ENCODE peak calls at places on chromosome 5, in nine cellular contexts. Z is body of pancreas, Y is foreskin keratinocyte, I is heart left ventricle, O is kidney, M is Peyer's patch, P is lung, D is spleen, V is IMR-90. C is an unnamed sample. For H3K4me1, the result is how much of the 10 kb centered on the place peaks cover.

GRCh38 chr5:154486427-154486866 is 8.4 kb upstream of the HAND1 start:
- DNase-seq in Z (no peak), Y (no peak), I (no peak), O (no peak), M (no peak), P (no peak), D (peak), V (no peak), C (no peak)

GRCh38 chr5:122183098-122183794 is 53.9 kb downstream of the ZNF474 start:
- DNase-seq in Z (peak), Y (peak), I (peak), O (peak), M (no peak), P (peak), D (no peak), V (peak), C (no peak)

GRCh38 chr5:164475339-164475977 is 970.0 kb downstream of the MAT2B start:
- DNase-seq in Z (no peak), Y (no peak), I (no peak), O (no peak), M (no peak), P (no peak), D (no peak), V (peak), C (peak)

GRCh38 chr5:12023614-12024241 is 119.5 kb upstream of the CTNND2 start:
- DNase-seq in Z (peak), Y (no peak), I (no peak), O (no peak), M (no peak), P (no peak), D (no peak), V (peak), C (no peak)

GRCh38 chr5:102815560-102816324 is 60.6 kb downstream of the PAM start:
- DNase-seq in Z (no peak), Y (no peak), I (no peak), O (no peak), M (no peak), P (no peak), D (no peak), V (no peak), C (no peak)

GRCh38 chr5:9408964-9409363 is 136.9 kb downstream of the SEMA5A start:
- DNase-seq in Z (peak), Y (no peak), I (no peak), O (no peak), M (no peak), P (no peak), D (no peak), V (no peak), C (no peak)

GRCh38 chr5:6328173-6328572 is 50.2 kb downstream of the MED10 start:
- DNase-seq in Z (peak), Y (peak), I (no peak), O (no peak), M (no peak), P (no peak), D (no peak), V (peak), C (peak)

GRCh38 chr5:87430863-87431262 is 18.1 kb upstream of the CCNH start:
- DNase-seq in Z (no peak), Y (peak), I (no peak), O (no peak), M (no peak), P (no peak), D (no peak), V (no peak), C (no peak)

GRCh38 chr5:149153751-149154610 is 12.7 kb downstream of the ABLIM3 start:
- DNase-seq in Z (peak), Y (no peak), I (peak), O (no peak), M (no peak), P (peak), D (no peak), V (peak), C (no peak)

DNA sequence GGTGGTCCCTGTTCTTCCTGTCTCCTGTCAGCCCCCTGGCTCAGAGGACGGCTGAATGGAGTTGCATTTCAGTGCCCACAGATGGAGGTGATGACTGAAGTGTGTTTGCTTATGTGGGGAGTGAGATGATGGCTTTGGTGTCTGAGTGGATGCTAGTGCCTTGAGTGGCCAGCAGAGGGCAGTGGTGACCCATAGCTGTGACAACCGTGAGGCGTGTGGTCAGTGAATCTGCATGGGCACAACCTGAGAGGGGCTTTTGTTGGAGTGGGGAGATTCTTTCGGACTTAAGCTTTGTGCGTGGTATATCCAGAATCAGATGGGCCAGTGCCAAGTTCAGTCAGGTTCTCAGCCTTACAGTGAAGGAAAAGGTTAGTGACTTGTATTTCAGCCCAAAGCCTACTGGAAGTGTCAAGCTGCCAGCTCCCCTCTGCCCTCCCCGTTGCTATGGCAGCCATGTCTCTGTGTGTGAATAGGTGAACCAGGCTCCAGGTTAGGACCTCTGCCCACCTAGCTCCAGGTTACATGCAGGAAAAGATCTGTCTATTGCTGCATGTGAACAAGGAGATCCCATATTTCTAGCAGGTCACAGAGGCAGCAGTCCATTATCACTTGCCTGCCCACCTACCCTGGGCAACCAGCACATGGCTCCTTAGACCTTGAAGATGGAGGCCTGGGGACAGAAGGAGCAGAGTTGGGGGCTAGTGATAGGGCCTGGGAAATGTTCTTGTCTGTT is 14.7 kb upstream of the CXXC5 start:
- DNase-seq in Z (peak), Y (no peak), I (peak), O (peak), M (peak), P (no peak), D (peak), V (peak), C (peak)
- H3K27ac ChIP-seq in Z (no peak), Y (no peak), I (no peak), O (peak), M (peak), P (no peak), D (peak), V (no peak), C (no peak)

DNA sequence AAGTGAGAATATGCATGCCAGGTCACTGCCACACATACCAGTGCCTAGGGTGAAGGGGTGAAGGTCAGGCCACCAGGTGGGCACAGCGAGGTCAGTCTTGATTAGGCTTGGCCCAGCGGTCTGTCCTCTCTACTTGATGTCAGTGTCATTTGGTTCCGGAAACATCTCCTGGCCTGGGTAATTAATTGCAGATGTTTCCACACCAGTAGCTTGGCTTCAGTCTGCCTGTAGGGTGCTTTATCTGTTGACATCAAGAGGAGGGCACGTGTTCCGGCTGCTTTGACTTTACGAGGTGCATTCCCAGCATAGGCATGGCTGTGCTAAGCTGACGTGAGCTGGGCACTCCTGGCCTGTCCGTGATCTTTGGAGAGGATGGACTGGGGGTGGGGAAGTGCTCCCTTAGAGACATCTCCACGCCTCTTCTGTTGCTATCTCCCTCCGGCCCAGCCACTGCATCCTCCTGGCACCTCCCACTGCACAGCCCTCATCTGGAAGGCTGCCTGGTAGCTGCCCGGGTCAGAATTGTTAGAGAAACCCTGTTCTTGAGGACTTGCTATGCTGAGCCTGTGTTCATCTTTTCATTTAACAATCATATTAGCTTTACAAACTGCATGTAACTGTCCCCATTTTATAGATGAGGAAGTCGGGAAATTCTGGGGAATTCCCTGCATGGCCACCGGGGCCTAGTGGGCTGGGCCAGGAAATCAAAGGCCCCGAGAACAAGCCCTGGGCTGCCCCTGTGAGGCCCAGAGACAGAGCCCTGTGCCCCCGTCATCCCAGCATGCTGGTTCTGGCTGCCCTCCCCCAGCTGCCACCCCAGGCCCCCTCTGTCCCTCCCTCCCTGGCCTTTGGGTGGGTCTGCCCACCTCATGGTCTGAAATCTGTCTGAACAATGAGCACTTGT is 29.1 kb downstream of the JADE2 start:
- DNase-seq in Z (peak), Y (no peak), I (peak), O (peak), M (peak), P (peak), D (no peak), V (peak), C (no peak)
- H3K4me1 ChIP-seq in Z (under half), Y (under half), I (under half), O (under half), M (under half), P (under half), D (under half), V (half or more), C (under half)

GRCh38 chr5:92907914-92908606 is 673.0 kb downstream of the NR2F1-AS1 start:
- DNase-seq in Z (no peak), Y (no peak), I (no peak), O (no peak), M (no peak), P (no peak), D (no peak), V (peak), C (no peak)
- H3K27ac ChIP-seq in Z (no peak), Y (no peak), I (no peak), O (no peak), M (no peak), P (no peak), D (no peak), V (no peak), C (no peak)

GRCh38 chr5:76499528-76500161 is 96.6 kb downstream of the IQGAP2 start:
- DNase-seq in Z (no peak), Y (no peak), I (no peak), O (no peak), M (no peak), P (no peak), D (no peak), V (no peak), C (no peak)
- H3K4me1 ChIP-seq in Z (under half), Y (under half), I (under half), O (under half), M (under half), P (under half), D (under half), V (under half), C (under half)

GRCh38 chr5:143233020-143233419 is 170.5 kb downstream of the NR3C1 start:
- DNase-seq in Z (no peak), Y (no peak), I (no peak), O (no peak), M (no peak), P (no peak), D (no peak), V (peak), C (no peak)

GRCh38 chr5:143231973-143232812 is 171.3 kb downstream of the NR3C1 start:
- DNase-seq in Z (no peak), Y (no peak), I (no peak), O (no peak), M (no peak), P (no peak), D (no peak), V (no peak), C (no peak)

GRCh38 chr5:143235423-143235822 is 168.1 kb downstream of the NR3C1 start:
- DNase-seq in Z (no peak), Y (peak), I (no peak), O (no peak), M (no peak), P (no peak), D (no peak), V (peak), C (no peak)

GRCh38 chr5:143231426-143231825 is 172.1 kb downstream of the NR3C1 start:
- DNase-seq in Z (no peak), Y (no peak), I (no peak), O (no peak), M (no peak), P (no peak), D (no peak), V (peak), C (peak)

GRCh38 chr5:143234162-143234842 is 169.2 kb downstream of the NR3C1 start:
- DNase-seq in Z (no peak), Y (no peak), I (no peak), O (no peak), M (no peak), P (no peak), D (no peak), V (no peak), C (no peak)
- H3K27ac ChIP-seq in Z (peak), Y (peak), I (no peak), O (peak), M (no peak), P (no peak), D (no peak), V (no peak), C (no peak)

GRCh38 chr5:176902911-176903664 is 3.9 kb upstream of the HK3 start:
- DNase-seq in Z (no peak), Y (no peak), I (no peak), O (no peak), M (no peak), P (no peak), D (no peak), V (no peak), C (no peak)

GRCh38 chr5:176902102-176902814 is 3.1 kb upstream of the HK3 start:
- DNase-seq in Z (no peak), Y (no peak), I (no peak), O (no peak), M (no peak), P (no peak), D (no peak), V (no peak), C (no peak)

GRCh38 chr5:176906796-176907195 is 7.7 kb upstream of the HK3 start:
- DNase-seq in Z (no peak), Y (no peak), I (no peak), O (no peak), M (no peak), P (no peak), D (no peak), V (no peak), C (no peak)

GRCh38 chr5:176906126-176906525 is 7.0 kb upstream of the HK3 start:
- DNase-seq in Z (no peak), Y (no peak), I (no peak), O (no peak), M (no peak), P (no peak), D (no peak), V (no peak), C (no peak)

GRCh38 chr5:176904276-176904675 is 5.1 kb upstream of the HK3 start:
- DNase-seq in Z (no peak), Y (no peak), I (no peak), O (no peak), M (no peak), P (no peak), D (no peak), V (no peak), C (no peak)
- H3K4me1 ChIP-seq in Z (under half), Y (under half), I (under half), O (under half), M (under half), P (under half), D (under half), V (under half), C (under half)

DNA sequence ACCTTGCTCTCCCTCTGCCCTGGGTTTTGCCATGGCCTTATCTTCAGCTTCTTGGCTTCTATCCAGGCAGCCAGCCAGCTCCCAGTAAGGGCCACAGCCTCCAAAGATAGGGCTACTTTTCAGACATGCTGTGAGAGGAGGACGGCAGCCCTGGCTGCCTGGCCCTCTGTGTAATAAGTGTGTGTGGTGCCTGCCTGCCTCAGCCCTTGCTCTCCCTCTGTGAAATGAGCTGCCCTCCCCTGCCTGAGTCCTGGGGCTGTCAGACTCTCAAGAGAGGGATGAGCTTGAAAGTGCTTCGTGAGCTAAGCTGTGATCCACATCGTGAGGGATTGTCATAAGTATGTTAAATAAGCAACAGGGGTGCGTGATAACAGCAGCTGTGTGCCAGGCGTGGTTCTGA is 8.1 kb downstream of the NDST1 start:
- DNase-seq in Z (peak), Y (no peak), I (peak), O (no peak), M (no peak), P (peak), D (no peak), V (peak), C (no peak)
- H3K27ac ChIP-seq in Z (peak), Y (no peak), I (peak), O (no peak), M (peak), P (peak), D (peak), V (peak), C (peak)

DNA sequence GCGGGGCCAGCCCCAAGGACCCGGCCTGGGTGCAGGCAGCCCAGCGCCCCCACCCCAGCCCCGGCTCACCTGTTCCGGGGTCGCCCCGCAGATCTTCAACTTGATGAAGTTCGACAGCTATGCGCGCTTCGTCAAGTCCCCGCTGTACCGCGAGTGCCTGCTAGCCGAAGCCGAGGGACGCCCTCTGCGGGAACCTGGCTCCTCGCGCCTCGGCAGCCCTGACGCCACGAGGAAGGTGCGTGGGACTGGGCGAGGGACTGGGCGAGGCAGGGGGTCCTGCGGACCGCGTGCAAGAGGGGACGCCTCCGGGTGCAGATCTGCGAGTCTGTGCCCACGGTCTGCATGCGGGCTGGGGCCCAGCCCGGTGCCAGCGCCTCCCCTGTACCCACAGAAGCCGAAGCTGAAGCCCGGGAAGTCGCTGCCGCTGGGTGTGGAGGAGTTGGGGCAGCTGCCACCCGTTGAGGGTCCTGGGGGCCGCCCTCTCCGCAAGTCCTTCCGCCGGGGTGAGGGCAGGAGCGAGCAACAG is 9.7 kb downstream of the RGS14 start:
- DNase-seq in Z (no peak), Y (no peak), I (no peak), O (no peak), M (no peak), P (no peak), D (no peak), V (no peak), C (no peak)
- H3K4me1 ChIP-seq in Z (half or more), Y (under half), I (under half), O (half or more), M (under half), P (under half), D (under half), V (under half), C (under half)